ENCODE peak calls at places on chromosomes 2 and 18, in eight cellular contexts. Y, F, J, A, N, X, Z and L are unnamed samples.

GRCh38 chr2:239669899-239670460 is 269.2 kb upstream of the HDAC4 start:
- DNase-seq in Y (no peak), F (peak), J (no peak), A (no peak), N (no peak), X (no peak), Z (no peak), L (no peak)

GRCh38 chr2:27249891-27250651 is 12.8 kb downstream of the SLC30A3 start:
- DNase-seq in Y (peak), F (no peak), J (no peak), A (peak), N (peak), X (no peak), Z (peak), L (peak)

GRCh38 chr2:10884530-10885478 is 26.9 kb upstream of the KCNF1 start:
- DNase-seq in Y (no peak), F (peak), J (no peak), A (peak), N (peak), X (no peak), Z (no peak), L (no peak)

GRCh38 chr2:105571445-105571987 is 172.7 kb upstream of the FHL2 start:
- DNase-seq in Y (no peak), F (no peak), J (no peak), A (no peak), N (no peak), X (no peak), Z (no peak), L (peak)

GRCh38 chr2:188620916-188621315 is 329.2 kb downstream of the GULP1 start:
- DNase-seq in Y (no peak), F (no peak), J (no peak), A (no peak), N (no peak), X (no peak), Z (no peak), L (no peak)

GRCh38 chr2:127423476-127423840 is 5.2 kb downstream of the PROC start:
- DNase-seq in Y (no peak), F (no peak), J (no peak), A (peak), N (no peak), X (peak), Z (peak), L (peak)

GRCh38 chr2:65053199-65053598 is 3.0 kb upstream of the CEP68 start:
- DNase-seq in Y (no peak), F (no peak), J (no peak), A (no peak), N (no peak), X (no peak), Z (no peak), L (no peak)

GRCh38 chr2:24920813-24921441 is 890 bp upstream of the ADCY3 start:
- DNase-seq in Y (no peak), F (no peak), J (no peak), A (peak), N (no peak), X (peak), Z (no peak), L (no peak)

GRCh38 chr18:48922801-48923730 is 27.7 kb downstream of the SMAD7 start:
- DNase-seq in Y (peak), F (peak), J (peak), A (peak), N (peak), X (peak), Z (no peak), L (peak)

GRCh38 chr2:137943948-137944347 is 20.3 kb upstream of the HNMT start:
- DNase-seq in Y (no peak), F (no peak), J (no peak), A (no peak), N (no peak), X (no peak), Z (no peak), L (no peak)

GRCh38 chr18:58338961-58339722 is 289.7 kb downstream of the ALPK2 start:
- DNase-seq in Y (peak), F (no peak), J (no peak), A (peak), N (peak), X (no peak), Z (no peak), L (peak)

GRCh38 chr2:239175181-239175580 is 225.6 kb downstream of the HDAC4 start:
- DNase-seq in Y (no peak), F (peak), J (no peak), A (no peak), N (no peak), X (no peak), Z (no peak), L (no peak)

GRCh38 chr2:206349375-206349774 is 74.9 kb downstream of the ZDBF2 start:
- DNase-seq in Y (no peak), F (no peak), J (no peak), A (no peak), N (no peak), X (no peak), Z (no peak), L (no peak)

GRCh38 chr2:207235621-207236020 is 69.9 kb upstream of the KLF7 start:
- DNase-seq in Y (no peak), F (no peak), J (no peak), A (peak), N (no peak), X (no peak), Z (no peak), L (peak)

GRCh38 chr18:62531078-62531477 is 8.3 kb downstream of the ZCCHC2 start:
- DNase-seq in Y (no peak), F (no peak), J (no peak), A (no peak), N (no peak), X (no peak), Z (no peak), L (no peak)

GRCh38 chr2:8685697-8686358 is 4.0 kb downstream of the ID2 start:
- DNase-seq in Y (peak), F (peak), J (peak), A (peak), N (peak), X (peak), Z (peak), L (peak)

GRCh38 chr18:42860011-42860410 is 255.5 kb downstream of the RIT2 start:
- DNase-seq in Y (no peak), F (no peak), J (no peak), A (no peak), N (peak), X (peak), Z (no peak), L (no peak)

GRCh38 chr2:55049794-55050132 is 488 bp downstream of the RTN4 start:
- DNase-seq in Y (no peak), F (peak), J (no peak), A (no peak), N (no peak), X (no peak), Z (no peak), L (no peak)

GRCh38 chr2:6423131-6423530 is 442.6 kb downstream of the CMPK2 start:
- DNase-seq in Y (peak), F (no peak), J (no peak), A (no peak), N (peak), X (no peak), Z (no peak), L (peak)

GRCh38 chr2:189641047-189641446 is 20.2 kb upstream of the ASNSD1 start:
- DNase-seq in Y (no peak), F (no peak), J (no peak), A (no peak), N (no peak), X (no peak), Z (no peak), L (no peak)

GRCh38 chr2:80420530-80421208 is 116.1 kb upstream of the LRRTM1 start:
- DNase-seq in Y (no peak), F (no peak), J (no peak), A (no peak), N (no peak), X (no peak), Z (no peak), L (no peak)

GRCh38 chr2:19250906-19251305 is 107.5 kb downstream of the OSR1 start:
- DNase-seq in Y (no peak), F (no peak), J (no peak), A (no peak), N (no peak), X (no peak), Z (no peak), L (no peak)

GRCh38 chr2:127582863-127583861 is 47.7 kb downstream of the MYO7B start:
- DNase-seq in Y (no peak), F (peak), J (no peak), A (no peak), N (no peak), X (no peak), Z (no peak), L (no peak)

GRCh38 chr18:58612239-58613055 is 16.4 kb downstream of the ALPK2 start:
- DNase-seq in Y (no peak), F (no peak), J (no peak), A (no peak), N (no peak), X (peak), Z (no peak), L (no peak)

GRCh38 chr18:63578357-63578958 is 8.7 kb upstream of the SERPINB13 start:
- DNase-seq in Y (peak), F (no peak), J (no peak), A (peak), N (peak), X (peak), Z (peak), L (peak)

GRCh38 chr2:100222844-100223243 is 80.5 kb upstream of the AFF3 start:
- DNase-seq in Y (no peak), F (no peak), J (no peak), A (no peak), N (no peak), X (no peak), Z (no peak), L (no peak)

GRCh38 chr2:150335596-150335995 is 151.9 kb downstream of the RND3 start:
- DNase-seq in Y (no peak), F (no peak), J (no peak), A (no peak), N (no peak), X (no peak), Z (no peak), L (no peak)

GRCh38 chr2:26558271-26559043 is 80.5 kb upstream of the OTOF start:
- DNase-seq in Y (no peak), F (no peak), J (no peak), A (no peak), N (peak), X (no peak), Z (no peak), L (no peak)

GRCh38 chr2:239688098-239688497 is 287.3 kb upstream of the HDAC4 start:
- DNase-seq in Y (no peak), F (no peak), J (no peak), A (no peak), N (no peak), X (no peak), Z (no peak), L (no peak)

GRCh38 chr2:18912225-18912888 is 323.0 kb upstream of the NT5C1B start:
- DNase-seq in Y (no peak), F (no peak), J (no peak), A (no peak), N (peak), X (no peak), Z (no peak), L (no peak)

GRCh38 chr18:79093986-79094385 is 24.8 kb downstream of the ATP9B start:
- DNase-seq in Y (no peak), F (no peak), J (no peak), A (no peak), N (no peak), X (no peak), Z (no peak), L (no peak)

GRCh38 chr2:150207979-150208378 is 279.5 kb downstream of the RND3 start:
- DNase-seq in Y (no peak), F (no peak), J (no peak), A (no peak), N (no peak), X (no peak), Z (no peak), L (no peak)

GRCh38 chr2:144510206-144510991 is 9.5 kb downstream of the ZEB2 start:
- DNase-seq in Y (peak), F (no peak), J (no peak), A (no peak), N (peak), X (peak), Z (peak), L (peak)

GRCh38 chr2:236397681-236398080 is 133.5 kb upstream of the ASB18 start:
- DNase-seq in Y (no peak), F (no peak), J (no peak), A (no peak), N (no peak), X (no peak), Z (no peak), L (no peak)

GRCh38 chr18:78849046-78849445 is 130.6 kb upstream of the SALL3 start:
- DNase-seq in Y (no peak), F (no peak), J (no peak), A (no peak), N (no peak), X (no peak), Z (no peak), L (no peak)

GRCh38 chr2:670637-671036 is 6.6 kb downstream of the TMEM18 start:
- DNase-seq in Y (no peak), F (no peak), J (no peak), A (no peak), N (no peak), X (no peak), Z (no peak), L (no peak)

GRCh38 chr2:240324312-240325005 is 111.0 kb upstream of the GPC1 start:
- DNase-seq in Y (no peak), F (peak), J (no peak), A (no peak), N (no peak), X (no peak), Z (no peak), L (no peak)

GRCh38 chr2:4693266-4693665 is 989.9 kb downstream of the DCDC2C start:
- DNase-seq in Y (no peak), F (no peak), J (no peak), A (no peak), N (peak), X (no peak), Z (no peak), L (no peak)